ENCODE peak calls at places on chromosome 20, in six cellular contexts. H is fibroblast of lung, G is OCI-LY7, N is K562, Z is neuronal stem cell, A is GM23248. F is an unnamed sample.

GRCh38 chr20:32481311-32482103 is 103.6 kb downstream of the NOL4L start:
- DNase-seq in H (no peak), G (no peak), N (no peak), Z (no peak), A (peak), F (no peak)

GRCh38 chr20:9439806-9440205 is 74.6 kb upstream of the LAMP5 start:
- DNase-seq in H (no peak), G (no peak), N (no peak), Z (no peak), A (no peak), F (no peak)

GRCh38 chr20:49480236-49480635 is 2.2 kb downstream of the KCNB1 start:
- DNase-seq in H (no peak), G (no peak), N (no peak), Z (no peak), A (no peak), F (no peak)

GRCh38 chr20:58569211-58570125 is 54.3 kb upstream of the APCDD1L start:
- DNase-seq in H (no peak), G (no peak), N (no peak), Z (no peak), A (no peak), F (no peak)

GRCh38 chr20:34528921-34529297 is 12.7 kb downstream of the DYNLRB1 start:
- DNase-seq in H (no peak), G (no peak), N (no peak), Z (no peak), A (peak), F (no peak)

GRCh38 chr20:10510216-10510615 is 75.1 kb downstream of the SLX4IP start:
- DNase-seq in H (no peak), G (no peak), N (no peak), Z (no peak), A (no peak), F (no peak)

GRCh38 chr20:43046946-43047345 is 142.8 kb downstream of the PTPRT start:
- DNase-seq in H (no peak), G (no peak), N (no peak), Z (no peak), A (no peak), F (no peak)

GRCh38 chr20:6718660-6719059 is 48.8 kb upstream of the BMP2 start:
- DNase-seq in H (peak), G (no peak), N (no peak), Z (no peak), A (peak), F (no peak)

GRCh38 chr20:37821691-37822655 is 81.0 kb upstream of the VSTM2L start:
- DNase-seq in H (peak), G (no peak), N (no peak), Z (no peak), A (peak), F (no peak)

GRCh38 chr20:46350201-46350985 is 42.1 kb upstream of the CDH22 start:
- DNase-seq in H (peak), G (peak), N (peak), Z (peak), A (peak), F (no peak)

GRCh38 chr20:52972965-52973819 is 1.0 kb downstream of the TSHZ2 start:
- DNase-seq in H (no peak), G (no peak), N (no peak), Z (no peak), A (peak), F (peak)

GRCh38 chr20:46174469-46175126 is 56.5 kb downstream of the CD40 start:
- DNase-seq in H (peak), G (peak), N (peak), Z (peak), A (peak), F (peak)

GRCh38 chr20:3473324-3473723 is 2.5 kb downstream of the ATRN start:
- DNase-seq in H (no peak), G (no peak), N (no peak), Z (no peak), A (no peak), F (no peak)

GRCh38 chr20:24948939-24949679 is at the start of gene CST7:
- DNase-seq in H (peak), G (peak), N (no peak), Z (no peak), A (no peak), F (no peak)

GRCh38 chr20:41746635-41747034 is 128.5 kb upstream of the CHD6 start:
- DNase-seq in H (no peak), G (peak), N (no peak), Z (no peak), A (no peak), F (no peak)

GRCh38 chr20:2331901-2332565 is 36.2 kb downstream of the TGM3 start:
- DNase-seq in H (no peak), G (no peak), N (no peak), Z (no peak), A (no peak), F (no peak)

GRCh38 chr20:59836768-59837167 is 96.7 kb downstream of the SYCP2 start:
- DNase-seq in H (no peak), G (no peak), N (no peak), Z (no peak), A (no peak), F (no peak)

GRCh38 chr20:45629496-45630100 is at the start of gene WFDC10A:
- DNase-seq in H (peak), G (peak), N (peak), Z (peak), A (peak), F (peak)

GRCh38 chr20:34559311-34560140 is 1.0 kb downstream of the MAP1LC3A start:
- DNase-seq in H (no peak), G (no peak), N (no peak), Z (no peak), A (peak), F (no peak)

GRCh38 chr20:63159826-63160640 is 55.9 kb downstream of the YTHDF1 start:
- DNase-seq in H (no peak), G (no peak), N (no peak), Z (no peak), A (no peak), F (no peak)

GRCh38 chr20:24814556-24815195 is 134.4 kb upstream of the CST7 start:
- DNase-seq in H (no peak), G (no peak), N (no peak), Z (no peak), A (no peak), F (no peak)

GRCh38 chr20:23084282-23084844 is 1.8 kb downstream of the CD93 start:
- DNase-seq in H (no peak), G (no peak), N (no peak), Z (no peak), A (no peak), F (no peak)
- H3K27ac ChIP-seq in H (no peak), G (no peak), N (no peak), Z (no peak), A (no peak), F (no peak)

DNA sequence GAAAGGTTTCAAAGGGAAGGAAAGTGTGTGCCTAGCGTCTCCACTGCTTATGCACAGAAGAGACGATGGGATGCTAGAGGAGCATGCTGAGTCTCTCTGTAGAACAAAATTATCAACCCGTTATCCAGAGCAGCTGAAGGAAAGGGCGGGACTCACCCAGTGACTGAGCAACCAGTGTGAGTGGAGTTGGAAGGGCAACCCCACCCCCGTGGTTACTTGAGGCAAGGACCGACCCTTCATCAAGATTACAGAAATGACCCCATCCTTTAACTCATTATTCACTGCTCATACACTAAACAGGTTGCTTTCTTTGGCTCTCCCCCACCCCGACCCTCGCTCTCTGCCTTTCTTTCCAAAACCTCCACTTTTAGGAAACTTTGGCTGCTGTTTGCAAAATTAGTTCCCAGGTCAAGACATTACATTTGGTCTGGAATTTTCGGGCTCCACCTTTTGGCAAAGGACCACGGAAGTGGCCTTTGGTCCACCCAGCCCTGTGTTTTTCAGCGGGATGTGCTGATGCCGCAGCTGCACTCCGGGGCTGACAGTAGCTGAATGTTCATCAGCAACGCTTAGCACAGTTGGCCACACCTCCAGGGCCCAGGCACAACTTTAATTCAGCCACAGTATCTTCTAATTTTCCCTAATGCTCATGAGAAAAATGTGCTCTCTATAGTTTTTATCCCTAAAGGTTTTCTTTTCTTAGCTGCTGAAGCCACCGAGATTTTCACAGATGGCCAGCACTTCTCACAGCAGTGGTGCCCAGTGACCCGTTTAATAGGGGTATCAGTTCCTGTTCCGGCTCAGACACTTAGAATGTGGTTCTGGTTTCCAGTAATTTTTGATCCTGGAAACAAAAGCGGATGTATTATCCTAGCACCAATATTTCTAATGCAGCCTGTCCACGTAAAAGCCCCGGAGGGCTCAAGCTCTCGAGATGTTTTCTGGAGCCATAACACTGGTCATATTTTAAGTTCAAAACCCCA is 103.6 kb upstream of the NXT1 start:
- DNase-seq in H (no peak), G (peak), N (no peak), Z (no peak), A (no peak), F (no peak)
- H2AFZ ChIP-seq in H (no peak), G (no peak), N (no peak), Z (no peak), A (no peak), F (no peak)

GRCh38 chr20:38985060-38985459 is 22.9 kb downstream of the DHX35 start:
- DNase-seq in H (no peak), G (no peak), N (no peak), Z (no peak), A (no peak), F (no peak)

GRCh38 chr20:38986663-38987062 is 24.5 kb downstream of the DHX35 start:
- DNase-seq in H (no peak), G (no peak), N (no peak), Z (no peak), A (no peak), F (peak)

GRCh38 chr20:38982291-38982690 is 20.1 kb downstream of the DHX35 start:
- DNase-seq in H (no peak), G (no peak), N (no peak), Z (no peak), A (no peak), F (no peak)

GRCh38 chr20:38987777-38988176 is 25.6 kb downstream of the DHX35 start:
- DNase-seq in H (no peak), G (peak), N (no peak), Z (no peak), A (no peak), F (peak)

GRCh38 chr20:38985603-38986170 is 23.5 kb downstream of the DHX35 start:
- DNase-seq in H (peak), G (no peak), N (no peak), Z (no peak), A (peak), F (peak)
- H3K27ac ChIP-seq in H (no peak), G (no peak), N (no peak), Z (no peak), A (peak), F (peak)

GRCh38 chr20:4725263-4725550 is 3.5 kb downstream of the PRND start:
- DNase-seq in H (no peak), G (no peak), N (no peak), Z (no peak), A (no peak), F (no peak)

GRCh38 chr20:4730782-4731181 is 9.1 kb downstream of the PRND start:
- DNase-seq in H (no peak), G (no peak), N (peak), Z (no peak), A (peak), F (no peak)

GRCh38 chr20:4729265-4729664 is 7.6 kb downstream of the PRND start:
- DNase-seq in H (no peak), G (no peak), N (no peak), Z (no peak), A (peak), F (no peak)

GRCh38 chr20:4726710-4727391 is 5.1 kb downstream of the PRND start:
- DNase-seq in H (peak), G (peak), N (no peak), Z (no peak), A (peak), F (no peak)

DNA sequence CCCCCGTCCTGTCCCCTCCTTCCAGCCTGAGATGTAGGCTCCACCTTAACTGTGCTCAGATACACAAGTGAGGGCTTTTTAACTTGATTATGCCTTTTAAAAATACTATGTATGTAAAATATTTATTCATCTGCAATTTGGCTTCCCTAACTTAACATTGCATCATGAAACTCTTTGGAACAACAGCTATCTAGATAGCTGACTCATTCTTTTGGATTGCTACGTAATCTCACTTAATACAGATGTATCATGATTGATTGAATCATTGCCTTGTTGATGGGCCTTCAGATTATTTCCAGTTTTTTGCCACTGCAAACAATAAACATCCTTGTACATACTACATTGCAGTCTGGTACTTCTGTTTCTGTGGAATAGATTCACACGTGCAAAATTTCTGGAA is 6.4 kb downstream of the PRND start:
- DNase-seq in H (peak), G (no peak), N (no peak), Z (no peak), A (peak), F (no peak)
- H2AFZ ChIP-seq in H (no peak), G (no peak), N (no peak), Z (no peak), A (no peak), F (no peak)

F was measured in MM.1S.